ENCODE peak calls at places on chromosomes 11 and 22, in four cellular contexts. T is left ventricle myocardium inferior, F is colonic mucosa, C is pancreas. X is an unnamed sample. For H3K27me3, the result is how much of the 10 kb centered on the place peaks cover.

GRCh38 chr11:29263971-29264682 is 752.7 kb downstream of the KCNA4 start:
- DNase-seq in T (no peak), F (no peak), C (no peak), X (no peak)

GRCh38 chr11:72072348-72072747 is 8.0 kb downstream of the NUMA1 start:
- DNase-seq in T (no peak), F (no peak), C (no peak), X (peak)

GRCh38 chr22:44667829-44668189 is 34.2 kb upstream of the PRR5 start:
- DNase-seq in T (no peak), F (no peak), C (no peak), X (no peak)

GRCh38 chr11:47270331-47271271 is 668 bp downstream of the MADD start:
- DNase-seq in T (no peak), F (peak), C (peak), X (no peak)

GRCh38 chr22:36948273-36949055 is 35.0 kb downstream of the CSF2RB start:
- DNase-seq in T (no peak), F (no peak), C (no peak), X (no peak)

GRCh38 chr22:31107206-31108118 is at the start of gene SELENOM:
- DNase-seq in T (peak), F (peak), C (peak), X (peak)

GRCh38 chr22:36379593-36380361 is 8.0 kb downstream of the MYH9 start:
- DNase-seq in T (no peak), F (no peak), C (no peak), X (no peak)

GRCh38 chr22:30566125-30566524 is 8.3 kb downstream of the GAL3ST1 start:
- DNase-seq in T (no peak), F (peak), C (no peak), X (no peak)

GRCh38 chr11:124745835-124746620 is 6.0 kb downstream of the VSIG2 start:
- DNase-seq in T (no peak), F (peak), C (peak), X (no peak)

GRCh38 chr11:35539781-35540281 is 14.4 kb upstream of the PAMR1 start:
- DNase-seq in T (peak), F (peak), C (no peak), X (no peak)

GRCh38 chr22:37206118-37206840 is 6.0 kb downstream of the SSTR3 start:
- DNase-seq in T (no peak), F (no peak), C (no peak), X (no peak)

GRCh38 chr22:37972527-37972926 is 11.8 kb downstream of the SOX10 start:
- DNase-seq in T (no peak), F (no peak), C (no peak), X (no peak)

GRCh38 chr11:107576497-107577086 is 11.1 kb upstream of the ALKBH8 start:
- DNase-seq in T (no peak), F (peak), C (no peak), X (no peak)

GRCh38 chr22:32858121-32858703 is 56.7 kb downstream of the TIMP3 start:
- DNase-seq in T (no peak), F (no peak), C (no peak), X (no peak)

GRCh38 chr11:47466701-47467250 is 17.8 kb upstream of the RAPSN start:
- DNase-seq in T (peak), F (peak), C (peak), X (no peak)

GRCh38 chr11:5674391-5674790 is 10.5 kb downstream of the TRIM5 start:
- DNase-seq in T (no peak), F (no peak), C (no peak), X (no peak)

GRCh38 chr11:98531576-98531975 is 489.2 kb upstream of the CNTN5 start:
- DNase-seq in T (no peak), F (no peak), C (no peak), X (no peak)

GRCh38 chr11:10122337-10123197 is 171.5 kb downstream of the SBF2 start:
- DNase-seq in T (no peak), F (no peak), C (no peak), X (peak)

GRCh38 chr11:67379061-67380058 is 6.0 kb upstream of the CLCF1 start:
- DNase-seq in T (no peak), F (no peak), C (no peak), X (no peak)

GRCh38 chr22:35569916-35570315 is 29.3 kb downstream of the RASD2 start:
- DNase-seq in T (no peak), F (no peak), C (no peak), X (no peak)

GRCh38 chr22:45968003-45968650 is 8.8 kb downstream of the WNT7B start:
- DNase-seq in T (no peak), F (no peak), C (no peak), X (no peak)

GRCh38 chr22:26617251-26618199 is at the start of gene CRYBB1:
- DNase-seq in T (peak), F (no peak), C (no peak), X (no peak)

GRCh38 chr11:95917188-95918036 is 6.5 kb downstream of the MTMR2 start:
- DNase-seq in T (no peak), F (no peak), C (no peak), X (no peak)

GRCh38 chr11:71251159-71251721 is 1.1 kb downstream of the SHANK2 start:
- DNase-seq in T (no peak), F (no peak), C (peak), X (no peak)

DNA sequence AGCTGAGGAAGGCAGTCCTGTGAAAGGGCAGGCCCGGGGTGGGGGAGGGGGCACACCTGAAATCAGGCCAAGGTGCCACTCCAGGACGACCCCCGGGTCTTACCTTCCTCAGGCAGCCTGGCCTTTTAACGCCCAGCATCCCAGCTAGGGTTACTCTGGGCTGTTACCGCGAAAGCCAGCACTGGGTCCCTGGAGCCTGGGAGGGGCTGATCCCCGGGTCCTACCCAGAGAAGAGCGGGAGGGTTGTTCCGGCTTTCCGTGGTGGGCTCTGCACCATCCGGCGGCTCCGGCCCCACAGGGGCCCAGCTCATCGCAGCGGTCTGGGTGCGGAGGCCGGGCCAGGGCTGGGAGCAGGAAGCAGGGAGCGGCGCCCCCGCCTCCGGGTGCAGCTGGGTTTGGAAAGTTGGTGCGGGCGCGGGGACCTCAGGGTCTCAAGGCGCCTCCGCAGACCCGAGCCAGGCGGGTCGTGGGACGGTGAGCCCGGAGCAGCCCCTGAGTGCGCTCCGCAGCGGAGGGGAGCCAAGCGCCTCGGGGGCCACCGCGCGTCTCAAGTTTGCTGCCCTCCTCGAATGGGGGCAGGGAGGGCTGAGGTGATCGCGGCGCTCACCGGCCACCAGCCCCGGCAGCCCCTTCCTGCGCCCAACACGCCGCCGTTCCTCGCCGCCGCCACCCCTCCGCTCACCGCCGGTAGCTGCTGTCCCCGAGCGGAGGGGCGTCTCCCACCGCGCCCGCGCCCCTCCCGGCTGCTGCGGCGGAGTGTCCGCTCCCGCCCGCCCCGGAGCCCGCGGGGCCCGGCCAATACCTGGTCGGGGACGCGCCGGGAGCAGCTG is 831 bp downstream of the CHST1 start:
- DNase-seq in T (no peak), F (no peak), C (no peak), X (no peak)
- H3K4me3 ChIP-seq in T (peak), F (peak), C (peak), X (peak)

DNA sequence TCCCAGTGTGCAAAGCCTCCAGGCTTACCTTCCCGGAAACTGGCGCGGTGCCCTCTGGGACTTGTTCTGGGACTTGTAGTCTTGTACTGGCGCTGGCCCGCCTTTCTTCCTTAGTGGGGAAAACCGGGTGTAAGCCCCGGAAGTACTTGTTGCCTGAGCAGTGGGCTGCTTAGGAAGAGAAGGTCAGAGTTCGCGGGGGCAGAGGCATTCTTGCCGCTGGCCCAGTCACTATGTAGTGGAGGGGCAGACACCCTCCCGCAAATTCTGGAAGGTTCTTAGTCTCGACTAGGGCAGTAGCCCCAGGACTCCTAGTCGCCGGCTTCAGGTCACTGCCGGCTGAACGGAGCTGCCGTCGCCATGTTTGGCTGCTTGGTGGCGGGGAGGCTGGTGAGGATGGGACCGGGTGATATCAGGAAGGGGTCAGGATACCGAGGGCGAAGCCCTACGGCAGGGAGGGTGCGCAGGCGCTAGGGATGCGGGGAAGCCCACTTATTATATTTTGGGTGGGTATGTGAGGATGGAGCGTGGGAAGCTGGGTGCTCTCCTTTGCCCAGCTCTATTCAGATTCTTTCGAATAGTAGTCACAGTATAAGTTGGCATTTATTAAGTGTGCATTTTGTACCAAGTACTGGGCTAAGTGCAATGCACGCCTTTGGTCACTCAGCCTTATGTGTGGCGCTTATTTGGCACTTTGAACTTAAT is at the start of gene HIKESHI:
- DNase-seq in T (peak), F (peak), C (peak), X (peak)
- TF ChIP-seq CTCF in T (no peak), F (no peak), C (no peak), X (no peak)

GRCh38 chr11:116547571-116547970 is 225.2 kb downstream of the BUD13 start:
- DNase-seq in T (no peak), F (no peak), C (no peak), X (no peak)
- H3K27me3 ChIP-seq in T (half or more), F (under half), C (under half), X (under half)

DNA sequence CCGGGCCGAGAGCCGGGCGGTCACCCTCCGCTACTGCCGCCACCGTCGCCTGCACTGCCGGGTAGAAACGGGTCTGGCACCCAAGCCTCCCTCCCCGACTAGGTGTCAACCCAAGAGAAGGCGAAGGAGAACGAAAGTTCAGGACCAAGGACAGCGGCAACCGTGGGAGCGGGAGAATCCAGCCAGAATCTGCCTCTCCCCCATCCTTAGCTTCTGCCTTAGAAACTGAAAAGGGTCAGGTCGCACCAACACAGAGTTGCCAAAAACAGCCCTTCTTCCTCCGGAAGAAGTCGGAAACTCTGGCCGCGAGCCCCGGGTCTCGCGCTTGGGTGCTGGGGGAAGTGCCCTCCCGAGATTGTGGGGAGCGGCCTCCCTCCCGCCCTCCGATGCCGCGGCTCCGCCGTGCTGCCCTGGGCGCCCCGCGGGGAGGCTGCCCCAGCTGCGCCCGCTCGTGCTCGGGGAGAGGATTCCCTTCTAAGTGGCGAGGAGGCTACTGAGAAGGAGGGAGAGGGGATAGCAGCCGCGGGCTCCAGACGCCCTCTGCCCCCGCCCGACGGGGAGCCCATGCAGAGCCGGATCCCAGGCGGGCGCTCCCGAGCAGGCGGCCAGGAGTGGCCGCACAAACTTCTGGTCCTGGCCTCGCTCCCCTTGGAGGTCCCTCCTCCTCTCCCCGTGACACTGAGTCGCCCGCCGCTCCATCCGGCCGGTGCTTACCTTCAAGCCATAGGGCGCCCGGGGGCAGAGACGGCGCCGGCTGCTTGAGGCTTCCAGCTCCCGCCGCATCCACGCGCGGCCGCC is 637 bp downstream of the DRD2 start:
- DNase-seq in T (peak), F (peak), C (peak), X (peak)
- H3K4me3 ChIP-seq in T (peak), F (no peak), C (no peak), X (no peak)

GRCh38 chr11:44177905-44178304 is 82.4 kb downstream of the EXT2 start:
- DNase-seq in T (no peak), F (no peak), C (no peak), X (no peak)

GRCh38 chr11:44179173-44179572 is 83.7 kb downstream of the EXT2 start:
- DNase-seq in T (no peak), F (no peak), C (no peak), X (no peak)

GRCh38 chr11:44180107-44180506 is 84.6 kb downstream of the EXT2 start:
- DNase-seq in T (no peak), F (no peak), C (no peak), X (no peak)

GRCh38 chr11:44176541-44177213 is 81.2 kb downstream of the EXT2 start:
- DNase-seq in T (no peak), F (no peak), C (no peak), X (no peak)

GRCh38 chr11:44178381-44178780 is 82.9 kb downstream of the EXT2 start:
- DNase-seq in T (no peak), F (no peak), C (no peak), X (no peak)
- TF ChIP-seq CTCF in T (peak), F (no peak), C (no peak), X (no peak)

GRCh38 chr22:22909605-22910271 is 22.1 kb downstream of the IGLL5 start:
- DNase-seq in T (no peak), F (no peak), C (no peak), X (no peak)

GRCh38 chr22:22910272-22911240 is 22.9 kb downstream of the IGLL5 start:
- DNase-seq in T (no peak), F (no peak), C (no peak), X (no peak)

GRCh38 chr22:22912722-22913253 is 25.2 kb downstream of the IGLL5 start:
- DNase-seq in T (no peak), F (no peak), C (no peak), X (no peak)

GRCh38 chr22:22912135-22912408 is 24.5 kb downstream of the IGLL5 start:
- DNase-seq in T (no peak), F (no peak), C (no peak), X (no peak)

DNA sequence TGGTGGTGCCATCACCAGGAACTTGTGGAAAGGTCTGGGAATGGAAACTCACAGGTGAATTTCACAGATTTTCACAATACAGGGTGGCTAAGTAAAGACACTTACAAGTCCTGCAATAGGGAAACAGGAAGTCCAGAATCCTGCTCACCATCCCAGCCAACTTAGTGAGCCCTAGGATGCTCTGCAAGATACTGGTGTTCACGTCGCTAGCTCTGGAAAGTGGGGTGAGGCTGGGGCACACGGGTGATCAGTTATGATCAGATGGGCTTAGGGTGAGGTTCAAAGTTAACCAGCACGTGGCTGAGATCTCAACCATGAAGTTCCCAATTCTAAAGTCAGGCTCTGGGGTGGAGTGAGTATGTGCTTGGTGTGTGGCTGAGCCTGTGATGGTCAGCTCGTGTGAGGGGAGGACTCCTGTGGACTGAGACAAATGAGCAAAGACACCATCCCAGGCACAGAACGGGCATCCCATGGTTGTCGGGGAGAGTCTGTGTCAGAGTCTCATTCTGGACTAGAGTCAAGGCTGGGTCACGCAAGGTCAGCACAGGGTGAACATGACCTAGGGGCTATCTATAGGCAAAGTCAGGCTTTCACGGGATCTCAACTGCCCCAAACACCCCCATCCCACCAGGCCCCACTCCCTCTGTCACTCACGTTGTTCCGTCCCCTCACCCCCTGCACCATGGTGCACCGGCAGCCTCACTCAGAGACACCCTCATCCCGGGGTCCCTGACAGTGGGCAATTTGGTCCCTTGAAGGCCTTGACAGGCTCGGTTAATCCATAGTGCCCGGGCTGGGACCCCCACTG is 23.9 kb downstream of the IGLL5 start:
- DNase-seq in T (no peak), F (no peak), C (no peak), X (no peak)
- H3K27me3 ChIP-seq in T (half or more), F (under half), C (under half), X (under half)

GRCh38 chr11:133833101-133833898 is 12.0 kb downstream of the SPATA19 start:
- DNase-seq in T (no peak), F (no peak), C (no peak), X (no peak)
- H3K4me3 ChIP-seq in T (no peak), F (no peak), C (no peak), X (no peak)

GRCh38 chr22:50146440-50147228 is 23.9 kb upstream of the PANX2 start:
- DNase-seq in T (peak), F (peak), C (peak), X (no peak)
- TF ChIP-seq CTCF in T (peak), F (peak), C (peak), X (peak)

X was measured in kidney epithelial cell.